ENCODE peak calls at places on chromosomes 16 and 17, in ten cellular contexts. Z is MM.1S, U is AG09319, D is AG10803, V is astrocyte of the cerebellum, N is ovary, F is thoracic aorta, R is endodermal cell, B is PC-9, H is pancreas. K is an unnamed sample.

GRCh38 chr17:1275962-1276736 is 3.3 kb upstream of the TRARG1 start:
- DNase-seq in Z (peak; percentile 31), U (no peak), D (peak; percentile 15), V (no peak), N (peak; percentile 66), F (no peak), R (peak; percentile 96), B (peak; percentile 67), H (peak; percentile 76), K (peak; percentile 88)

GRCh38 chr16:23786964-23787571 is 32.2 kb downstream of the CHP2 start:
- DNase-seq in Z (no peak), U (no peak), D (no peak), V (no peak), N (no peak), F (no peak), R (peak; percentile 83), B (no peak), H (no peak), K (no peak)

GRCh38 chr16:24255446-24256352 is at the start of gene CACNG3:
- DNase-seq in Z (peak; percentile 77), U (no peak), D (peak; percentile 3), V (no peak), N (no peak), F (no peak), R (peak; percentile 96), B (peak; percentile 4), H (peak; percentile 68), K (peak; percentile 52)

GRCh38 chr17:76820523-76820922 is 47.7 kb upstream of the MGAT5B start:
- DNase-seq in Z (no peak), U (no peak), D (no peak), V (no peak), N (no peak), F (no peak), R (no peak), B (no peak), H (no peak), K (no peak)

GRCh38 chr16:64362193-64362592 is 759.7 kb downstream of the CDH11 start:
- DNase-seq in Z (no peak), U (no peak), D (peak; percentile 26), V (no peak), N (no peak), F (no peak), R (no peak), B (no peak), H (no peak), K (no peak)

GRCh38 chr16:20023190-20023589 is 50.5 kb downstream of the GPR139 start:
- DNase-seq in Z (peak; percentile 27), U (no peak), D (no peak), V (peak; percentile 16), N (no peak), F (no peak), R (peak; percentile 59), B (no peak), H (no peak), K (no peak)

GRCh38 chr17:42291136-42291535 is 2.8 kb downstream of the STAT5A start:
- DNase-seq in Z (no peak), U (no peak), D (no peak), V (no peak), N (no peak), F (no peak), R (peak; percentile 42), B (no peak), H (no peak), K (no peak)

GRCh38 chr16:73846292-73846849 is 450.2 kb upstream of the PSMD7 start:
- DNase-seq in Z (no peak), U (no peak), D (no peak), V (no peak), N (no peak), F (no peak), R (peak; percentile 68), B (no peak), H (no peak), K (peak; percentile 45)

GRCh38 chr17:5249615-5250014 is 15.0 kb upstream of the SCIMP start:
- DNase-seq in Z (peak; percentile 79), U (peak; percentile 57), D (peak; percentile 86), V (peak; percentile 66), N (peak; percentile 54), F (peak; percentile 29), R (peak; percentile 88), B (peak; percentile 59), H (no peak), K (peak; percentile 50)

GRCh38 chr17:39677581-39678339 is 9.5 kb downstream of the PNMT start:
- DNase-seq in Z (no peak), U (no peak), D (no peak), V (no peak), N (no peak), F (peak; percentile 83), R (no peak), B (peak; percentile 14), H (peak; percentile 59), K (no peak)

GRCh38 chr17:38867179-38867994 is 2.5 kb upstream of the LASP1 start:
- DNase-seq in Z (peak; percentile 74), U (no peak), D (peak; percentile 68), V (no peak), N (peak; percentile 79), F (no peak), R (peak; percentile 93), B (peak; percentile 70), H (peak; percentile 18), K (peak; percentile 71)

GRCh38 chr17:68694791-68695485 is 93.8 kb upstream of the FAM20A start:
- DNase-seq in Z (no peak), U (no peak), D (peak; percentile 69), V (no peak), N (no peak), F (no peak), R (no peak), B (no peak), H (no peak), K (no peak)

GRCh38 chr16:65532218-65532617 is 410.4 kb upstream of the CDH11 start:
- DNase-seq in Z (no peak), U (no peak), D (no peak), V (no peak), N (no peak), F (no peak), R (no peak), B (no peak), H (no peak), K (no peak)

GRCh38 chr17:55265434-55266021 is 768 bp downstream of the HLF start:
- DNase-seq in Z (no peak), U (no peak), D (no peak), V (no peak), N (peak; percentile 49), F (no peak), R (no peak), B (no peak), H (peak; percentile 79), K (peak; percentile 35)

GRCh38 chr17:77191266-77191665 is 50.5 kb downstream of the SEC14L1 start:
- DNase-seq in Z (no peak), U (no peak), D (no peak), V (no peak), N (no peak), F (no peak), R (no peak), B (no peak), H (no peak), K (no peak)

GRCh38 chr16:25750489-25750888 is 58.7 kb downstream of the HS3ST4 start:
- DNase-seq in Z (no peak), U (no peak), D (no peak), V (no peak), N (no peak), F (no peak), R (no peak), B (no peak), H (no peak), K (no peak)

GRCh38 chr17:61345081-61345480 is 54.6 kb upstream of the TBX2 start:
- DNase-seq in Z (no peak), U (no peak), D (no peak), V (no peak), N (no peak), F (no peak), R (no peak), B (no peak), H (no peak), K (no peak)

GRCh38 chr17:35094902-35095301 is 24.8 kb downstream of the RAD51D start:
- DNase-seq in Z (no peak), U (peak; percentile 38), D (peak; percentile 83), V (peak; percentile 60), N (no peak), F (no peak), R (no peak), B (peak; percentile 19), H (no peak), K (no peak)

GRCh38 chr16:12257926-12258561 is 281.5 kb downstream of the SNX29 start:
- DNase-seq in Z (no peak), U (no peak), D (no peak), V (no peak), N (no peak), F (no peak), R (peak; percentile 86), B (no peak), H (no peak), K (peak; percentile 50)
- TF ChIP-seq CTCF in Z (no peak), U (no peak), D (no peak), V (no peak), N (no peak), F (no peak), R (peak; percentile 70), B (no peak), H (no peak), K (no peak)

GRCh38 chr16:80527297-80527696 is 13.5 kb upstream of the DYNLRB2 start:
- DNase-seq in Z (peak; percentile 57), U (no peak), D (peak; percentile 22), V (no peak), N (no peak), F (no peak), R (peak; percentile 85), B (peak; percentile 11), H (no peak), K (peak; percentile 35)

GRCh38 chr16:80525420-80525819 is 15.4 kb upstream of the DYNLRB2 start:
- DNase-seq in Z (no peak), U (no peak), D (no peak), V (no peak), N (no peak), F (no peak), R (no peak), B (no peak), H (no peak), K (no peak)

GRCh38 chr16:80530479-80530878 is 10.3 kb upstream of the DYNLRB2 start:
- DNase-seq in Z (no peak), U (no peak), D (no peak), V (no peak), N (no peak), F (no peak), R (no peak), B (no peak), H (no peak), K (no peak)

GRCh38 chr16:80526418-80527061 is 14.3 kb upstream of the DYNLRB2 start:
- DNase-seq in Z (peak; percentile 66), U (peak; percentile 27), D (peak; percentile 65), V (peak; percentile 47), N (peak; percentile 46), F (no peak), R (peak; percentile 82), B (peak; percentile 14), H (no peak), K (peak; percentile 46)
- TF ChIP-seq CTCF in Z (peak; percentile 57), U (peak; percentile 92), D (peak; percentile 95), V (peak; percentile 89), N (peak; percentile 58), F (peak; percentile 74), R (peak; percentile 95), B (peak; percentile 85), H (peak; percentile 59), K (peak; percentile 82)

GRCh38 chr17:67629963-67630320 is 87.8 kb upstream of the NOL11 start:
- DNase-seq in Z (peak; percentile 20), U (peak; percentile 70), D (peak; percentile 82), V (peak; percentile 48), N (no peak), F (no peak), R (no peak), B (no peak), H (no peak), K (no peak)
- TF ChIP-seq CTCF in Z (peak; percentile 35), U (peak; percentile 68), D (peak; percentile 86), V (peak; percentile 65), N (peak; percentile 44), F (no peak), R (peak; percentile 63), B (peak; percentile 49), H (no peak), K (no peak)

GRCh38 chr17:9839433-9839832 is 13.7 kb downstream of the GLP2R start:
- DNase-seq in Z (no peak), U (no peak), D (peak; percentile 22), V (no peak), N (no peak), F (no peak), R (peak; percentile 87), B (no peak), H (no peak), K (no peak)
- TF ChIP-seq CTCF in Z (no peak), U (no peak), D (no peak), V (peak; percentile 21), N (no peak), F (no peak), R (peak; percentile 66), B (no peak), H (no peak), K (no peak)